ENCODE peak calls at places on chromosomes 4 and X, in seven cellular contexts. One of them, this sample, is unnamed.

GRCh38 chr4:113423631-113424030 is 337.9 kb downstream of the CAMK2D start:
- DNase-seq in esophagus muscularis mucosa: no peak
- DNase-seq in upper lobe of left lung: no peak
- DNase-seq in NB4: no peak
- DNase-seq in transverse colon: no peak
- DNase-seq in gastrocnemius medialis: no peak
- DNase-seq in IMR-90: peak; percentile 51
- DNase-seq in this sample: no peak

GRCh38 chr4:141768954-141769353 is 132.6 kb downstream of the IL15 start:
- DNase-seq in upper lobe of left lung: no peak
- DNase-seq in esophagus muscularis mucosa: no peak
- DNase-seq in transverse colon: no peak
- DNase-seq in gastrocnemius medialis: no peak
- DNase-seq in NB4: no peak
- DNase-seq in IMR-90: peak; percentile 86
- DNase-seq in this sample: no peak

GRCh38 chrX:53089224-53089842 is 4.6 kb upstream of the KANTR start:
- DNase-seq in gastrocnemius medialis: peak; percentile 49
- DNase-seq in IMR-90: peak; percentile 68
- DNase-seq in upper lobe of left lung: peak; percentile 53
- DNase-seq in esophagus muscularis mucosa: no peak
- DNase-seq in transverse colon: peak; percentile 65
- DNase-seq in NB4: peak; percentile 54
- DNase-seq in this sample: peak; percentile 56

GRCh38 chr4:173046818-173047217 is 121.8 kb upstream of the GALNT7 start:
- DNase-seq in IMR-90: peak; percentile 3
- DNase-seq in esophagus muscularis mucosa: no peak
- DNase-seq in transverse colon: no peak
- DNase-seq in NB4: no peak
- DNase-seq in upper lobe of left lung: no peak
- DNase-seq in gastrocnemius medialis: no peak
- DNase-seq in this sample: no peak

GRCh38 chrX:96906741-96907140 is 23.0 kb downstream of the RPA4 start:
- DNase-seq in IMR-90: peak; percentile 25
- DNase-seq in NB4: no peak
- DNase-seq in gastrocnemius medialis: no peak
- DNase-seq in upper lobe of left lung: no peak
- DNase-seq in esophagus muscularis mucosa: no peak
- DNase-seq in transverse colon: no peak
- DNase-seq in this sample: no peak

GRCh38 chrX:103878466-103879151 is 46.6 kb upstream of the RAB9B start:
- DNase-seq in upper lobe of left lung: no peak
- DNase-seq in IMR-90: peak; percentile 68
- DNase-seq in NB4: no peak
- DNase-seq in esophagus muscularis mucosa: no peak
- DNase-seq in gastrocnemius medialis: peak; percentile 9
- DNase-seq in transverse colon: no peak
- DNase-seq in this sample: no peak

GRCh38 chrX:39873111-39873510 is 224.6 kb downstream of the BCOR start:
- DNase-seq in transverse colon: no peak
- DNase-seq in gastrocnemius medialis: no peak
- DNase-seq in upper lobe of left lung: no peak
- DNase-seq in IMR-90: no peak
- DNase-seq in esophagus muscularis mucosa: no peak
- DNase-seq in NB4: no peak
- DNase-seq in this sample: no peak

GRCh38 chrX:43655961-43656494 is at the start of gene MAOA:
- DNase-seq in upper lobe of left lung: peak; percentile 93
- DNase-seq in gastrocnemius medialis: peak; percentile 90
- DNase-seq in IMR-90: no peak
- DNase-seq in transverse colon: peak; percentile 88
- DNase-seq in NB4: no peak
- DNase-seq in esophagus muscularis mucosa: peak; percentile 94
- DNase-seq in this sample: peak; percentile 88

GRCh38 chr4:146112389-146112788 is 63.1 kb upstream of the LSM6 start:
- DNase-seq in esophagus muscularis mucosa: no peak
- DNase-seq in NB4: no peak
- DNase-seq in IMR-90: no peak
- DNase-seq in gastrocnemius medialis: no peak
- DNase-seq in transverse colon: no peak
- DNase-seq in upper lobe of left lung: no peak
- DNase-seq in this sample: no peak

GRCh38 chr4:165680821-165681220 is 192.2 kb upstream of the TLL1 start:
- DNase-seq in IMR-90: no peak
- DNase-seq in gastrocnemius medialis: no peak
- DNase-seq in NB4: no peak
- DNase-seq in upper lobe of left lung: no peak
- DNase-seq in esophagus muscularis mucosa: no peak
- DNase-seq in transverse colon: no peak
- DNase-seq in this sample: no peak

GRCh38 chrX:22800806-22801205 is 199.0 kb upstream of the DDX53 start:
- DNase-seq in NB4: peak; percentile 20
- DNase-seq in esophagus muscularis mucosa: no peak
- DNase-seq in upper lobe of left lung: no peak
- DNase-seq in transverse colon: no peak
- DNase-seq in gastrocnemius medialis: no peak
- DNase-seq in IMR-90: no peak
- DNase-seq in this sample: no peak

GRCh38 chr4:99300934-99301333 is 10.1 kb upstream of the ADH1A start:
- DNase-seq in IMR-90: peak; percentile 97
- DNase-seq in NB4: no peak
- DNase-seq in upper lobe of left lung: peak; percentile 77
- DNase-seq in esophagus muscularis mucosa: peak; percentile 98
- DNase-seq in gastrocnemius medialis: peak; percentile 79
- DNase-seq in transverse colon: peak; percentile 76
- DNase-seq in this sample: peak; percentile 80

GRCh38 chrX:46837543-46838481 is 969 bp downstream of the RP2 start:
- DNase-seq in IMR-90: peak; percentile 46
- DNase-seq in esophagus muscularis mucosa: no peak
- DNase-seq in upper lobe of left lung: no peak
- DNase-seq in transverse colon: no peak
- DNase-seq in gastrocnemius medialis: no peak
- DNase-seq in NB4: peak; percentile 55
- DNase-seq in this sample: no peak

GRCh38 chr4:61223385-61223784 is 23.3 kb downstream of the ADGRL3 start:
- DNase-seq in NB4: no peak
- DNase-seq in gastrocnemius medialis: no peak
- DNase-seq in esophagus muscularis mucosa: no peak
- DNase-seq in upper lobe of left lung: no peak
- DNase-seq in IMR-90: no peak
- DNase-seq in transverse colon: no peak
- DNase-seq in this sample: no peak

GRCh38 chrX:33252306-33252825 is 41.0 kb upstream of the DMD start:
- DNase-seq in upper lobe of left lung: no peak
- DNase-seq in esophagus muscularis mucosa: no peak
- DNase-seq in transverse colon: no peak
- DNase-seq in NB4: peak; percentile 0
- DNase-seq in IMR-90: peak; percentile 0
- DNase-seq in gastrocnemius medialis: no peak
- DNase-seq in this sample: no peak

GRCh38 chr4:181234951-181235350 is 1008.3 kb upstream of the TENM3 start:
- DNase-seq in NB4: no peak
- DNase-seq in gastrocnemius medialis: no peak
- DNase-seq in transverse colon: no peak
- DNase-seq in IMR-90: no peak
- DNase-seq in esophagus muscularis mucosa: no peak
- DNase-seq in upper lobe of left lung: no peak
- DNase-seq in this sample: no peak

GRCh38 chrX:115533485-115533884 is 27.5 kb upstream of the PLS3 start:
- DNase-seq in IMR-90: peak; percentile 60
- DNase-seq in upper lobe of left lung: no peak
- DNase-seq in gastrocnemius medialis: no peak
- DNase-seq in NB4: no peak
- DNase-seq in esophagus muscularis mucosa: no peak
- DNase-seq in transverse colon: no peak
- DNase-seq in this sample: no peak

GRCh38 chr4:94207469-94208224 is at the start of gene SMARCAD1:
- DNase-seq in gastrocnemius medialis: peak; percentile 83
- DNase-seq in IMR-90: peak; percentile 97
- DNase-seq in esophagus muscularis mucosa: peak; percentile 97
- DNase-seq in transverse colon: peak; percentile 92
- DNase-seq in NB4: peak; percentile 95
- DNase-seq in upper lobe of left lung: peak; percentile 90
- DNase-seq in this sample: peak; percentile 86

GRCh38 chr4:170025523-170026252 is 507 bp downstream of the MFAP3L start:
- DNase-seq in transverse colon: peak; percentile 11
- DNase-seq in esophagus muscularis mucosa: peak; percentile 89
- DNase-seq in NB4: no peak
- DNase-seq in upper lobe of left lung: peak; percentile 25
- DNase-seq in IMR-90: no peak
- DNase-seq in gastrocnemius medialis: peak; percentile 28
- DNase-seq in this sample: peak; percentile 24

GRCh38 chr4:170030121-170030520 is 3.9 kb upstream of the MFAP3L start:
- DNase-seq in NB4: no peak
- DNase-seq in gastrocnemius medialis: no peak
- DNase-seq in esophagus muscularis mucosa: no peak
- DNase-seq in IMR-90: no peak
- DNase-seq in upper lobe of left lung: no peak
- DNase-seq in transverse colon: no peak
- DNase-seq in this sample: no peak

GRCh38 chr4:170022211-170022610 is 4.0 kb downstream of the MFAP3L start:
- DNase-seq in NB4: no peak
- DNase-seq in transverse colon: no peak
- DNase-seq in IMR-90: no peak
- DNase-seq in upper lobe of left lung: no peak
- DNase-seq in gastrocnemius medialis: no peak
- DNase-seq in esophagus muscularis mucosa: no peak
- DNase-seq in this sample: no peak

GRCh38 chr4:170026253-170026991 is at the start of gene MFAP3L:
- DNase-seq in NB4: peak; percentile 87
- DNase-seq in IMR-90: peak; percentile 84
- DNase-seq in upper lobe of left lung: peak; percentile 91
- DNase-seq in gastrocnemius medialis: peak; percentile 84
- DNase-seq in transverse colon: peak; percentile 91
- DNase-seq in esophagus muscularis mucosa: no peak
- DNase-seq in this sample: peak; percentile 90

DNA sequence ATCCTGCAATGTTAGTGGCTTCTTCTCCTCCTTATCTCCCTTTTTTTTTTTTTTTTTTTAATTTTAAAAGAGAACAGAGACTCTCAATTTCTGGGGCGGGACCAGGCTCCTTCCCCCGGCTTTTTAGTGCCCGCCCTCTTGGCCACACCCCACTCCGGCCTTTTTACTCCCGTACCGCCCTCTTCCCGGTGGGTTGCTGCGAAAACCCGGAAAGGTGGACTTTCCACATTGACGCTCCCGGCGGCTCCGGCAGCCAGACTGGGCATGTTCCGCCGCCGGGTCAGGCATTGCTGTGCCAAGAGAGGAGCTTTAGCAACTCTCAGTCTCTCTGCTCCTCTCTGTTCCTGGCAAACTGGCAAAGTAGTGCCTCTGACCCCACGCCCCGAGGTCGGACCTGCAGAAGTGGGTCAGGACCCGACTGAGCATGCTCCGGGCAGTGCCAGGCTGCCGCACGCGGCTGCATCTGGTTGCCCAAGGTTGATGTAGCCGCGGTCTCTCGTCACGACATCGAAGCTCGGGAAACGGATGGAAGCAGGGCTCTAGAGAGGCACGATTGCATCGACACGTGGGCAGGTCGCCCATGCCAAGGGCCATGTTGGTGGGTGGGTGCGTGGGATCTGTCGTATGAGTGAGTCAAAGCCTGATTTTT is 1.1 kb upstream of the MFAP3L start:
- DNase-seq in transverse colon: peak; percentile 96
- DNase-seq in upper lobe of left lung: peak; percentile 90
- DNase-seq in IMR-90: peak; percentile 95
- DNase-seq in esophagus muscularis mucosa: peak; percentile 97
- DNase-seq in NB4: peak; percentile 90
- DNase-seq in gastrocnemius medialis: peak; percentile 90
- DNase-seq in this sample: peak; percentile 95
- TF ChIP-seq POLR2A in transverse colon: no peak
- TF ChIP-seq POLR2A in upper lobe of left lung: no peak
- TF ChIP-seq POLR2A in IMR-90: no peak
- TF ChIP-seq POLR2A in esophagus muscularis mucosa: peak; percentile 47
- TF ChIP-seq POLR2A in NB4: no peak
- TF ChIP-seq POLR2A in gastrocnemius medialis: no peak
- TF ChIP-seq POLR2A in this sample: no peak

GRCh38 chrX:24024819-24025740 is 1.9 kb downstream of the KLHL15 start:
- DNase-seq in transverse colon: peak; percentile 86
- DNase-seq in gastrocnemius medialis: peak; percentile 82
- DNase-seq in esophagus muscularis mucosa: peak; percentile 93
- DNase-seq in NB4: peak; percentile 93
- DNase-seq in upper lobe of left lung: peak; percentile 85
- DNase-seq in IMR-90: peak; percentile 89
- DNase-seq in this sample: peak; percentile 91
- TF ChIP-seq POLR2A in transverse colon: peak; percentile 78
- TF ChIP-seq POLR2A in gastrocnemius medialis: peak; percentile 84
- TF ChIP-seq POLR2A in esophagus muscularis mucosa: peak; percentile 82
- TF ChIP-seq POLR2A in NB4: peak; percentile 95
- TF ChIP-seq POLR2A in upper lobe of left lung: peak; percentile 78
- TF ChIP-seq POLR2A in IMR-90: peak; percentile 94
- TF ChIP-seq POLR2A in this sample: peak; percentile 66

GRCh38 chrX:100645106-100645505 is 1.1 kb downstream of the SRPX2 start:
- DNase-seq in upper lobe of left lung: no peak
- DNase-seq in esophagus muscularis mucosa: no peak
- DNase-seq in IMR-90: no peak
- DNase-seq in gastrocnemius medialis: no peak
- DNase-seq in transverse colon: no peak
- DNase-seq in NB4: no peak
- DNase-seq in this sample: no peak

GRCh38 chrX:100643212-100643611 is 787 bp upstream of the SRPX2 start:
- DNase-seq in IMR-90: no peak
- DNase-seq in NB4: no peak
- DNase-seq in esophagus muscularis mucosa: no peak
- DNase-seq in transverse colon: no peak
- DNase-seq in gastrocnemius medialis: no peak
- DNase-seq in upper lobe of left lung: no peak
- DNase-seq in this sample: no peak

GRCh38 chrX:100642296-100642695 is 1.7 kb upstream of the SRPX2 start:
- DNase-seq in NB4: no peak
- DNase-seq in transverse colon: no peak
- DNase-seq in gastrocnemius medialis: no peak
- DNase-seq in esophagus muscularis mucosa: no peak
- DNase-seq in IMR-90: no peak
- DNase-seq in upper lobe of left lung: no peak
- DNase-seq in this sample: no peak

GRCh38 chrX:100647095-100647494 is 3.1 kb downstream of the SRPX2 start:
- DNase-seq in NB4: no peak
- DNase-seq in esophagus muscularis mucosa: no peak
- DNase-seq in IMR-90: no peak
- DNase-seq in transverse colon: no peak
- DNase-seq in gastrocnemius medialis: peak; percentile 21
- DNase-seq in upper lobe of left lung: no peak
- DNase-seq in this sample: peak; percentile 33

GRCh38 chrX:100643943-100644587 is at the start of gene SRPX2:
- DNase-seq in esophagus muscularis mucosa: no peak
- DNase-seq in transverse colon: peak; percentile 50
- DNase-seq in IMR-90: peak; percentile 91
- DNase-seq in gastrocnemius medialis: peak; percentile 42
- DNase-seq in NB4: peak; percentile 52
- DNase-seq in upper lobe of left lung: peak; percentile 53
- DNase-seq in this sample: peak; percentile 52
- TF ChIP-seq POLR2A in esophagus muscularis mucosa: no peak
- TF ChIP-seq POLR2A in transverse colon: peak; percentile 51
- TF ChIP-seq POLR2A in IMR-90: peak; percentile 79
- TF ChIP-seq POLR2A in gastrocnemius medialis: peak; percentile 14
- TF ChIP-seq POLR2A in NB4: no peak
- TF ChIP-seq POLR2A in upper lobe of left lung: no peak
- TF ChIP-seq POLR2A in this sample: no peak

GRCh38 chr4:96652158-96652557 is 812.3 kb downstream of the PDHA2 start:
- DNase-seq in upper lobe of left lung: no peak
- DNase-seq in gastrocnemius medialis: no peak
- DNase-seq in IMR-90: no peak
- DNase-seq in transverse colon: no peak
- DNase-seq in NB4: no peak
- DNase-seq in esophagus muscularis mucosa: no peak
- DNase-seq in this sample: no peak
- TF ChIP-seq POLR2A in upper lobe of left lung: no peak
- TF ChIP-seq POLR2A in gastrocnemius medialis: no peak
- TF ChIP-seq POLR2A in IMR-90: no peak
- TF ChIP-seq POLR2A in transverse colon: no peak
- TF ChIP-seq POLR2A in NB4: no peak
- TF ChIP-seq POLR2A in esophagus muscularis mucosa: no peak
- TF ChIP-seq POLR2A in this sample: no peak

This sample was measured in uterus.